ENCODE peak calls at places on chromosomes 2 and 18, in five cellular contexts. One of them, this sample, is unnamed.

GRCh38 chr18:54983041-54983686 is 23.9 kb upstream of the CCDC68 start:
- DNase-seq in lower lobe of right lung: no peak
- DNase-seq in aorta: no peak
- DNase-seq in cardiac muscle cell: peak; percentile 52
- DNase-seq in neuronal stem cell: peak; percentile 29
- DNase-seq in this sample: peak; percentile 62

GRCh38 chr2:71380665-71381064 is 49.1 kb downstream of the ZNF638 start:
- DNase-seq in neuronal stem cell: no peak
- DNase-seq in lower lobe of right lung: no peak
- DNase-seq in cardiac muscle cell: no peak
- DNase-seq in aorta: no peak
- DNase-seq in this sample: no peak

GRCh38 chr2:18045230-18045629 is 166.8 kb downstream of the KCNS3 start:
- DNase-seq in cardiac muscle cell: no peak
- DNase-seq in aorta: no peak
- DNase-seq in neuronal stem cell: no peak
- DNase-seq in lower lobe of right lung: no peak
- DNase-seq in this sample: no peak

GRCh38 chr2:54999182-54999581 is 51.1 kb downstream of the RTN4 start:
- DNase-seq in aorta: no peak
- DNase-seq in cardiac muscle cell: peak; percentile 74
- DNase-seq in neuronal stem cell: no peak
- DNase-seq in lower lobe of right lung: no peak
- DNase-seq in this sample: peak; percentile 63

GRCh38 chr2:216500572-216500971 is 1.9 kb downstream of the RPL37A start:
- DNase-seq in lower lobe of right lung: no peak
- DNase-seq in aorta: no peak
- DNase-seq in cardiac muscle cell: no peak
- DNase-seq in neuronal stem cell: no peak
- DNase-seq in this sample: no peak

GRCh38 chr18:59605633-59606192 is 91.5 kb downstream of the CCBE1 start:
- DNase-seq in neuronal stem cell: no peak
- DNase-seq in aorta: no peak
- DNase-seq in lower lobe of right lung: no peak
- DNase-seq in cardiac muscle cell: no peak
- DNase-seq in this sample: no peak

GRCh38 chr2:132439703-132440398 is 23.2 kb downstream of the GPR39 start:
- DNase-seq in lower lobe of right lung: no peak
- DNase-seq in cardiac muscle cell: peak; percentile 20
- DNase-seq in neuronal stem cell: no peak
- DNase-seq in aorta: no peak
- DNase-seq in this sample: peak; percentile 54

GRCh38 chr2:71801969-71802368 is 345.7 kb downstream of the CYP26B1 start:
- DNase-seq in aorta: peak; percentile 79
- DNase-seq in cardiac muscle cell: peak; percentile 71
- DNase-seq in neuronal stem cell: peak; percentile 30
- DNase-seq in lower lobe of right lung: no peak
- DNase-seq in this sample: no peak

GRCh38 chr2:235981629-235982028 is 186.6 kb downstream of the GBX2 start:
- DNase-seq in lower lobe of right lung: no peak
- DNase-seq in cardiac muscle cell: peak; percentile 18
- DNase-seq in aorta: no peak
- DNase-seq in neuronal stem cell: peak; percentile 11
- DNase-seq in this sample: no peak

GRCh38 chr2:234165421-234165820 is 114.9 kb downstream of the SPP2 start:
- DNase-seq in aorta: no peak
- DNase-seq in lower lobe of right lung: no peak
- DNase-seq in cardiac muscle cell: no peak
- DNase-seq in neuronal stem cell: no peak
- DNase-seq in this sample: peak; percentile 64

GRCh38 chr2:168901013-168901412 is at the start of gene G6PC2:
- DNase-seq in aorta: no peak
- DNase-seq in neuronal stem cell: no peak
- DNase-seq in lower lobe of right lung: no peak
- DNase-seq in cardiac muscle cell: no peak
- DNase-seq in this sample: no peak

GRCh38 chr2:164839914-164840457 is 1.6 kb downstream of the COBLL1 start:
- DNase-seq in cardiac muscle cell: no peak
- DNase-seq in lower lobe of right lung: no peak
- DNase-seq in neuronal stem cell: no peak
- DNase-seq in aorta: no peak
- DNase-seq in this sample: peak; percentile 27

GRCh38 chr18:62420513-62421209 is 95.6 kb downstream of the TNFRSF11A start:
- DNase-seq in neuronal stem cell: no peak
- DNase-seq in lower lobe of right lung: no peak
- DNase-seq in cardiac muscle cell: no peak
- DNase-seq in aorta: no peak
- DNase-seq in this sample: peak; percentile 55

GRCh38 chr2:51695531-51695930 is 663.6 kb upstream of the NRXN1 start:
- DNase-seq in lower lobe of right lung: no peak
- DNase-seq in cardiac muscle cell: no peak
- DNase-seq in aorta: no peak
- DNase-seq in neuronal stem cell: no peak
- DNase-seq in this sample: no peak

GRCh38 chr2:85655961-85656403 is 12.0 kb downstream of the SFTPB start:
- DNase-seq in lower lobe of right lung: no peak
- DNase-seq in neuronal stem cell: no peak
- DNase-seq in cardiac muscle cell: no peak
- DNase-seq in aorta: peak; percentile 27
- DNase-seq in this sample: no peak

GRCh38 chr2:121284424-121285076 is 452 bp downstream of the TFCP2L1 start:
- DNase-seq in neuronal stem cell: no peak
- DNase-seq in cardiac muscle cell: peak; percentile 14
- DNase-seq in aorta: no peak
- DNase-seq in lower lobe of right lung: peak; percentile 60
- DNase-seq in this sample: no peak

GRCh38 chr18:80026363-80026762 is 7.9 kb upstream of the RBFA start:
- DNase-seq in aorta: no peak
- DNase-seq in cardiac muscle cell: no peak
- DNase-seq in lower lobe of right lung: no peak
- DNase-seq in neuronal stem cell: no peak
- DNase-seq in this sample: no peak

GRCh38 chr2:108583903-108584520 is 49.7 kb downstream of the LIMS1 start:
- DNase-seq in lower lobe of right lung: no peak
- DNase-seq in neuronal stem cell: peak; percentile 52
- DNase-seq in aorta: no peak
- DNase-seq in cardiac muscle cell: peak; percentile 81
- DNase-seq in this sample: peak; percentile 71

GRCh38 chr2:239747771-239748170 is 277.4 kb downstream of the NDUFA10 start:
- DNase-seq in neuronal stem cell: no peak
- DNase-seq in cardiac muscle cell: no peak
- DNase-seq in aorta: no peak
- DNase-seq in lower lobe of right lung: no peak
- DNase-seq in this sample: no peak

GRCh38 chr2:240435955-240436625 is 627 bp downstream of the GPC1 start:
- DNase-seq in lower lobe of right lung: peak; percentile 57
- DNase-seq in cardiac muscle cell: peak; percentile 57
- DNase-seq in neuronal stem cell: no peak
- DNase-seq in aorta: peak; percentile 56
- DNase-seq in this sample: no peak

GRCh38 chr18:9340472-9340871 is 5.9 kb downstream of the TWSG1 start:
- DNase-seq in lower lobe of right lung: no peak
- DNase-seq in aorta: no peak
- DNase-seq in cardiac muscle cell: no peak
- DNase-seq in neuronal stem cell: no peak
- DNase-seq in this sample: no peak

GRCh38 chr18:25176516-25177042 is 175.4 kb downstream of the ZNF521 start:
- DNase-seq in neuronal stem cell: no peak
- DNase-seq in lower lobe of right lung: no peak
- DNase-seq in cardiac muscle cell: no peak
- DNase-seq in aorta: no peak
- DNase-seq in this sample: no peak

GRCh38 chr2:207584952-207585351 is 40.2 kb downstream of the METTL21A start:
- DNase-seq in lower lobe of right lung: no peak
- DNase-seq in aorta: no peak
- DNase-seq in neuronal stem cell: no peak
- DNase-seq in cardiac muscle cell: no peak
- DNase-seq in this sample: no peak

GRCh38 chr2:169221745-169222369 is 140.5 kb downstream of the LRP2 start:
- DNase-seq in aorta: no peak
- DNase-seq in cardiac muscle cell: peak; percentile 53
- DNase-seq in neuronal stem cell: no peak
- DNase-seq in lower lobe of right lung: no peak
- DNase-seq in this sample: no peak

GRCh38 chr2:63064661-63065060 is 14.0 kb downstream of the OTX1 start:
- DNase-seq in cardiac muscle cell: no peak
- DNase-seq in lower lobe of right lung: no peak
- DNase-seq in neuronal stem cell: no peak
- DNase-seq in aorta: no peak
- DNase-seq in this sample: no peak

GRCh38 chr2:74778381-74779371 is 55.3 kb upstream of the HK2 start:
- DNase-seq in cardiac muscle cell: peak; percentile 51
- DNase-seq in neuronal stem cell: peak; percentile 68
- DNase-seq in aorta: peak; percentile 64
- DNase-seq in lower lobe of right lung: no peak
- DNase-seq in this sample: no peak

GRCh38 chr2:36545871-36546416 is 52.0 kb downstream of the FEZ2 start:
- DNase-seq in aorta: no peak
- DNase-seq in neuronal stem cell: no peak
- DNase-seq in lower lobe of right lung: no peak
- DNase-seq in cardiac muscle cell: no peak
- DNase-seq in this sample: no peak

GRCh38 chr2:189685540-189686229 is 11.2 kb downstream of the ANKAR start:
- DNase-seq in aorta: peak; percentile 67
- DNase-seq in cardiac muscle cell: no peak
- DNase-seq in lower lobe of right lung: no peak
- DNase-seq in neuronal stem cell: no peak
- DNase-seq in this sample: peak; percentile 58

GRCh38 chr2:165238295-165238694 is 919 bp upstream of the SCN2A start:
- DNase-seq in cardiac muscle cell: peak; percentile 75
- DNase-seq in lower lobe of right lung: no peak
- DNase-seq in neuronal stem cell: peak; percentile 38
- DNase-seq in aorta: no peak
- DNase-seq in this sample: no peak

GRCh38 chr2:183248866-183249567 is 124.8 kb downstream of the NUP35 start:
- DNase-seq in cardiac muscle cell: peak; percentile 36
- DNase-seq in neuronal stem cell: peak; percentile 32
- DNase-seq in aorta: no peak
- DNase-seq in lower lobe of right lung: no peak
- DNase-seq in this sample: peak; percentile 22

GRCh38 chr2:153059338-153060052 is 341.1 kb downstream of the ARL6IP6 start:
- DNase-seq in aorta: no peak
- DNase-seq in cardiac muscle cell: peak; percentile 20
- DNase-seq in neuronal stem cell: peak; percentile 40
- DNase-seq in lower lobe of right lung: no peak
- DNase-seq in this sample: peak; percentile 73

GRCh38 chr2:156339110-156339847 is 6.8 kb upstream of the NR4A2 start:
- DNase-seq in neuronal stem cell: no peak
- DNase-seq in aorta: no peak
- DNase-seq in lower lobe of right lung: no peak
- DNase-seq in cardiac muscle cell: no peak
- DNase-seq in this sample: no peak

GRCh38 chr2:188786368-188786781 is 187.8 kb upstream of the COL3A1 start:
- DNase-seq in neuronal stem cell: no peak
- DNase-seq in aorta: peak; percentile 44
- DNase-seq in cardiac muscle cell: no peak
- DNase-seq in lower lobe of right lung: no peak
- DNase-seq in this sample: peak; percentile 81

GRCh38 chr2:117856415-117857210 is 42.1 kb downstream of the DDX18 start:
- DNase-seq in neuronal stem cell: no peak
- DNase-seq in cardiac muscle cell: no peak
- DNase-seq in aorta: no peak
- DNase-seq in lower lobe of right lung: no peak
- DNase-seq in this sample: peak; percentile 95

GRCh38 chr2:45872211-45872610 is 220.7 kb downstream of the PRKCE start:
- DNase-seq in neuronal stem cell: no peak
- DNase-seq in aorta: no peak
- DNase-seq in cardiac muscle cell: no peak
- DNase-seq in lower lobe of right lung: no peak
- DNase-seq in this sample: no peak

GRCh38 chr2:45871025-45871424 is 219.6 kb downstream of the PRKCE start:
- DNase-seq in cardiac muscle cell: no peak
- DNase-seq in aorta: no peak
- DNase-seq in neuronal stem cell: no peak
- DNase-seq in lower lobe of right lung: no peak
- DNase-seq in this sample: no peak

GRCh38 chr2:45876611-45877010 is 225.1 kb downstream of the PRKCE start:
- DNase-seq in lower lobe of right lung: no peak
- DNase-seq in cardiac muscle cell: no peak
- DNase-seq in neuronal stem cell: no peak
- DNase-seq in aorta: no peak
- DNase-seq in this sample: no peak

GRCh38 chr2:45871541-45871940 is 220.1 kb downstream of the PRKCE start:
- DNase-seq in lower lobe of right lung: no peak
- DNase-seq in aorta: no peak
- DNase-seq in cardiac muscle cell: no peak
- DNase-seq in neuronal stem cell: no peak
- DNase-seq in this sample: no peak

GRCh38 chr2:45874324-45874723 is 222.8 kb downstream of the PRKCE start:
- DNase-seq in neuronal stem cell: no peak
- DNase-seq in cardiac muscle cell: no peak
- DNase-seq in aorta: peak; percentile 81
- DNase-seq in lower lobe of right lung: no peak
- DNase-seq in this sample: no peak
- H3K9me3 ChIP-seq in neuronal stem cell: peaks cover 4% of the 10 kb centered on the region
- H3K9me3 ChIP-seq in cardiac muscle cell: no peaks in the 10 kb centered on the region
- H3K9me3 ChIP-seq in aorta: no peaks in the 10 kb centered on the region
- H3K9me3 ChIP-seq in lower lobe of right lung: peaks cover 12% of the 10 kb centered on the region
- H3K9me3 ChIP-seq in this sample: peaks cover 6% of the 10 kb centered on the region

GRCh38 chr2:197307236-197307932 is 3.2 kb downstream of the ANKRD44 start:
- DNase-seq in cardiac muscle cell: no peak
- DNase-seq in lower lobe of right lung: no peak
- DNase-seq in neuronal stem cell: no peak
- DNase-seq in aorta: no peak
- DNase-seq in this sample: no peak
- H3K27ac ChIP-seq in cardiac muscle cell: no peak overlapping the region
- H3K27ac ChIP-seq in lower lobe of right lung: peak overlapping the region; percentile 91
- H3K27ac ChIP-seq in neuronal stem cell: no peak overlapping the region
- H3K27ac ChIP-seq in aorta: peak overlapping the region; percentile 77
- H3K27ac ChIP-seq in this sample: no peak overlapping the region

GRCh38 chr2:3290655-3291054 is 87.0 kb downstream of the EIPR1 start:
- DNase-seq in neuronal stem cell: no peak
- DNase-seq in cardiac muscle cell: no peak
- DNase-seq in aorta: no peak
- DNase-seq in lower lobe of right lung: no peak
- DNase-seq in this sample: no peak
- H3K9me3 ChIP-seq in neuronal stem cell: peaks cover 2% of the 10 kb centered on the region
- H3K9me3 ChIP-seq in cardiac muscle cell: no peaks in the 10 kb centered on the region
- H3K9me3 ChIP-seq in aorta: no peaks in the 10 kb centered on the region
- H3K9me3 ChIP-seq in lower lobe of right lung: no peaks in the 10 kb centered on the region
- H3K9me3 ChIP-seq in this sample: no peaks in the 10 kb centered on the region

GRCh38 chr2:33220533-33220932 is 255.9 kb upstream of the RASGRP3 start:
- DNase-seq in aorta: no peak
- DNase-seq in lower lobe of right lung: no peak
- DNase-seq in cardiac muscle cell: no peak
- DNase-seq in neuronal stem cell: no peak
- DNase-seq in this sample: no peak
- H3K27ac ChIP-seq in aorta: peak overlapping the region; percentile 95
- H3K27ac ChIP-seq in lower lobe of right lung: no peak overlapping the region
- H3K27ac ChIP-seq in cardiac muscle cell: peak overlapping the region; percentile 31
- H3K27ac ChIP-seq in neuronal stem cell: no peak overlapping the region
- H3K27ac ChIP-seq in this sample: no peak overlapping the region

This sample was measured in SJSA1.